ENCODE peak calls at places on chromosome 9, in four cellular contexts. One of them, this sample, is unnamed.

GRCh38 chr9:23598994-23599393 is 227.0 kb downstream of the ELAVL2 start:
- DNase-seq in stimulated activated CD4-positive, alpha-beta T cell treated with anti-CD3 and anti-CD28 coated beads, Interleukin-4, amount 100 ng/mL, for 24 hours: no peak
- DNase-seq in stimulated activated CD8-positive, alpha-beta memory T cell treated with anti-CD3 and anti-CD28 coated beads, Interleukin-7, amount 100 ng/mL, for 24 hours: no peak
- DNase-seq in stomach: no peak
- DNase-seq in this sample: peak; percentile 10

GRCh38 chr9:138082918-138083636 is 205.5 kb downstream of the CACNA1B start:
- DNase-seq in stimulated activated CD4-positive, alpha-beta T cell treated with anti-CD3 and anti-CD28 coated beads, Interleukin-4, amount 100 ng/mL, for 24 hours: no peak
- DNase-seq in stimulated activated CD8-positive, alpha-beta memory T cell treated with anti-CD3 and anti-CD28 coated beads, Interleukin-7, amount 100 ng/mL, for 24 hours: no peak
- DNase-seq in stomach: peak; percentile 10
- DNase-seq in this sample: no peak

GRCh38 chr9:129197978-129198736 is 20.1 kb upstream of the IER5L start:
- DNase-seq in stimulated activated CD4-positive, alpha-beta T cell treated with anti-CD3 and anti-CD28 coated beads, Interleukin-4, amount 100 ng/mL, for 24 hours: no peak
- DNase-seq in stimulated activated CD8-positive, alpha-beta memory T cell treated with anti-CD3 and anti-CD28 coated beads, Interleukin-7, amount 100 ng/mL, for 24 hours: no peak
- DNase-seq in stomach: no peak
- DNase-seq in this sample: no peak

GRCh38 chr9:34279431-34279830 is 49.6 kb downstream of the KIF24 start:
- DNase-seq in stimulated activated CD4-positive, alpha-beta T cell treated with anti-CD3 and anti-CD28 coated beads, Interleukin-4, amount 100 ng/mL, for 24 hours: no peak
- DNase-seq in stimulated activated CD8-positive, alpha-beta memory T cell treated with anti-CD3 and anti-CD28 coated beads, Interleukin-7, amount 100 ng/mL, for 24 hours: no peak
- DNase-seq in stomach: no peak
- DNase-seq in this sample: no peak

GRCh38 chr9:88932766-88933165 is 58.5 kb upstream of the S1PR3 start:
- DNase-seq in stimulated activated CD4-positive, alpha-beta T cell treated with anti-CD3 and anti-CD28 coated beads, Interleukin-4, amount 100 ng/mL, for 24 hours: no peak
- DNase-seq in stimulated activated CD8-positive, alpha-beta memory T cell treated with anti-CD3 and anti-CD28 coated beads, Interleukin-7, amount 100 ng/mL, for 24 hours: no peak
- DNase-seq in stomach: no peak
- DNase-seq in this sample: no peak

GRCh38 chr9:131423171-131423581 is 29.3 kb downstream of the PRRC2B start:
- DNase-seq in stimulated activated CD4-positive, alpha-beta T cell treated with anti-CD3 and anti-CD28 coated beads, Interleukin-4, amount 100 ng/mL, for 24 hours: no peak
- DNase-seq in stimulated activated CD8-positive, alpha-beta memory T cell treated with anti-CD3 and anti-CD28 coated beads, Interleukin-7, amount 100 ng/mL, for 24 hours: no peak
- DNase-seq in stomach: peak; percentile 69
- DNase-seq in this sample: peak; percentile 62

GRCh38 chr9:113513541-113513940 is 50.0 kb downstream of the RGS3 start:
- DNase-seq in stimulated activated CD4-positive, alpha-beta T cell treated with anti-CD3 and anti-CD28 coated beads, Interleukin-4, amount 100 ng/mL, for 24 hours: no peak
- DNase-seq in stimulated activated CD8-positive, alpha-beta memory T cell treated with anti-CD3 and anti-CD28 coated beads, Interleukin-7, amount 100 ng/mL, for 24 hours: no peak
- DNase-seq in stomach: no peak
- DNase-seq in this sample: no peak

GRCh38 chr9:136225366-136225747 is 20.3 kb downstream of the QSOX2 start:
- DNase-seq in stimulated activated CD4-positive, alpha-beta T cell treated with anti-CD3 and anti-CD28 coated beads, Interleukin-4, amount 100 ng/mL, for 24 hours: no peak
- DNase-seq in stimulated activated CD8-positive, alpha-beta memory T cell treated with anti-CD3 and anti-CD28 coated beads, Interleukin-7, amount 100 ng/mL, for 24 hours: no peak
- DNase-seq in stomach: no peak
- DNase-seq in this sample: no peak

GRCh38 chr9:84669008-84669292 is 579 bp upstream of the NTRK2 start:
- DNase-seq in stimulated activated CD4-positive, alpha-beta T cell treated with anti-CD3 and anti-CD28 coated beads, Interleukin-4, amount 100 ng/mL, for 24 hours: no peak
- DNase-seq in stimulated activated CD8-positive, alpha-beta memory T cell treated with anti-CD3 and anti-CD28 coated beads, Interleukin-7, amount 100 ng/mL, for 24 hours: no peak
- DNase-seq in stomach: no peak
- DNase-seq in this sample: no peak

GRCh38 chr9:123686131-123686848 is 243.6 kb downstream of the DENND1A start:
- DNase-seq in stimulated activated CD4-positive, alpha-beta T cell treated with anti-CD3 and anti-CD28 coated beads, Interleukin-4, amount 100 ng/mL, for 24 hours: no peak
- DNase-seq in stimulated activated CD8-positive, alpha-beta memory T cell treated with anti-CD3 and anti-CD28 coated beads, Interleukin-7, amount 100 ng/mL, for 24 hours: no peak
- DNase-seq in stomach: no peak
- DNase-seq in this sample: peak; percentile 33

GRCh38 chr9:132241840-132242620 is 80.2 kb downstream of the NTNG2 start:
- DNase-seq in stimulated activated CD4-positive, alpha-beta T cell treated with anti-CD3 and anti-CD28 coated beads, Interleukin-4, amount 100 ng/mL, for 24 hours: peak; percentile 45
- DNase-seq in stimulated activated CD8-positive, alpha-beta memory T cell treated with anti-CD3 and anti-CD28 coated beads, Interleukin-7, amount 100 ng/mL, for 24 hours: no peak
- DNase-seq in stomach: peak; percentile 51
- DNase-seq in this sample: no peak

GRCh38 chr9:89601856-89602562 is 2.8 kb upstream of the GADD45G start:
- DNase-seq in stimulated activated CD4-positive, alpha-beta T cell treated with anti-CD3 and anti-CD28 coated beads, Interleukin-4, amount 100 ng/mL, for 24 hours: no peak
- DNase-seq in stimulated activated CD8-positive, alpha-beta memory T cell treated with anti-CD3 and anti-CD28 coated beads, Interleukin-7, amount 100 ng/mL, for 24 hours: no peak
- DNase-seq in stomach: no peak
- DNase-seq in this sample: no peak

GRCh38 chr9:4927701-4928100 is 57.4 kb upstream of the JAK2 start:
- DNase-seq in stimulated activated CD4-positive, alpha-beta T cell treated with anti-CD3 and anti-CD28 coated beads, Interleukin-4, amount 100 ng/mL, for 24 hours: no peak
- DNase-seq in stimulated activated CD8-positive, alpha-beta memory T cell treated with anti-CD3 and anti-CD28 coated beads, Interleukin-7, amount 100 ng/mL, for 24 hours: no peak
- DNase-seq in stomach: no peak
- DNase-seq in this sample: no peak

GRCh38 chr9:84860423-84861115 is 191.0 kb downstream of the NTRK2 start:
- DNase-seq in stimulated activated CD4-positive, alpha-beta T cell treated with anti-CD3 and anti-CD28 coated beads, Interleukin-4, amount 100 ng/mL, for 24 hours: no peak
- DNase-seq in stimulated activated CD8-positive, alpha-beta memory T cell treated with anti-CD3 and anti-CD28 coated beads, Interleukin-7, amount 100 ng/mL, for 24 hours: no peak
- DNase-seq in stomach: no peak
- DNase-seq in this sample: no peak

GRCh38 chr9:112325600-112325999 is 7.8 kb downstream of the PTBP3 start:
- DNase-seq in stimulated activated CD4-positive, alpha-beta T cell treated with anti-CD3 and anti-CD28 coated beads, Interleukin-4, amount 100 ng/mL, for 24 hours: no peak
- DNase-seq in stimulated activated CD8-positive, alpha-beta memory T cell treated with anti-CD3 and anti-CD28 coated beads, Interleukin-7, amount 100 ng/mL, for 24 hours: no peak
- DNase-seq in stomach: no peak
- DNase-seq in this sample: peak; percentile 12

GRCh38 chr9:128498911-128499310 is 5.6 kb upstream of the GLE1 start:
- DNase-seq in stimulated activated CD4-positive, alpha-beta T cell treated with anti-CD3 and anti-CD28 coated beads, Interleukin-4, amount 100 ng/mL, for 24 hours: no peak
- DNase-seq in stimulated activated CD8-positive, alpha-beta memory T cell treated with anti-CD3 and anti-CD28 coated beads, Interleukin-7, amount 100 ng/mL, for 24 hours: no peak
- DNase-seq in stomach: no peak
- DNase-seq in this sample: no peak

GRCh38 chr9:35658894-35659220 is 765 bp downstream of the CCDC107 start:
- DNase-seq in stimulated activated CD4-positive, alpha-beta T cell treated with anti-CD3 and anti-CD28 coated beads, Interleukin-4, amount 100 ng/mL, for 24 hours: no peak
- DNase-seq in stimulated activated CD8-positive, alpha-beta memory T cell treated with anti-CD3 and anti-CD28 coated beads, Interleukin-7, amount 100 ng/mL, for 24 hours: no peak
- DNase-seq in stomach: no peak
- DNase-seq in this sample: no peak

GRCh38 chr9:115593587-115594091 is 475.7 kb upstream of the TNC start:
- DNase-seq in stimulated activated CD4-positive, alpha-beta T cell treated with anti-CD3 and anti-CD28 coated beads, Interleukin-4, amount 100 ng/mL, for 24 hours: no peak
- DNase-seq in stimulated activated CD8-positive, alpha-beta memory T cell treated with anti-CD3 and anti-CD28 coated beads, Interleukin-7, amount 100 ng/mL, for 24 hours: no peak
- DNase-seq in stomach: no peak
- DNase-seq in this sample: peak; percentile 8

GRCh38 chr9:5799314-5799713 is 33.6 kb downstream of the ERMP1 start:
- DNase-seq in stimulated activated CD4-positive, alpha-beta T cell treated with anti-CD3 and anti-CD28 coated beads, Interleukin-4, amount 100 ng/mL, for 24 hours: no peak
- DNase-seq in stimulated activated CD8-positive, alpha-beta memory T cell treated with anti-CD3 and anti-CD28 coated beads, Interleukin-7, amount 100 ng/mL, for 24 hours: no peak
- DNase-seq in stomach: no peak
- DNase-seq in this sample: peak; percentile 32

GRCh38 chr9:111952559-111952958 is 55.9 kb downstream of the UGCG start:
- DNase-seq in stimulated activated CD4-positive, alpha-beta T cell treated with anti-CD3 and anti-CD28 coated beads, Interleukin-4, amount 100 ng/mL, for 24 hours: no peak
- DNase-seq in stimulated activated CD8-positive, alpha-beta memory T cell treated with anti-CD3 and anti-CD28 coated beads, Interleukin-7, amount 100 ng/mL, for 24 hours: no peak
- DNase-seq in stomach: no peak
- DNase-seq in this sample: no peak

GRCh38 chr9:4796530-4796929 is 3.8 kb downstream of the RCL1 start:
- DNase-seq in stimulated activated CD4-positive, alpha-beta T cell treated with anti-CD3 and anti-CD28 coated beads, Interleukin-4, amount 100 ng/mL, for 24 hours: no peak
- DNase-seq in stimulated activated CD8-positive, alpha-beta memory T cell treated with anti-CD3 and anti-CD28 coated beads, Interleukin-7, amount 100 ng/mL, for 24 hours: no peak
- DNase-seq in stomach: no peak
- DNase-seq in this sample: no peak

GRCh38 chr9:134381671-134382505 is 55.6 kb downstream of the RXRA start:
- DNase-seq in stimulated activated CD4-positive, alpha-beta T cell treated with anti-CD3 and anti-CD28 coated beads, Interleukin-4, amount 100 ng/mL, for 24 hours: peak; percentile 25
- DNase-seq in stimulated activated CD8-positive, alpha-beta memory T cell treated with anti-CD3 and anti-CD28 coated beads, Interleukin-7, amount 100 ng/mL, for 24 hours: no peak
- DNase-seq in stomach: no peak
- DNase-seq in this sample: no peak

GRCh38 chr9:72228282-72228681 is 79.0 kb downstream of the GDA start:
- DNase-seq in stimulated activated CD4-positive, alpha-beta T cell treated with anti-CD3 and anti-CD28 coated beads, Interleukin-4, amount 100 ng/mL, for 24 hours: no peak
- DNase-seq in stimulated activated CD8-positive, alpha-beta memory T cell treated with anti-CD3 and anti-CD28 coated beads, Interleukin-7, amount 100 ng/mL, for 24 hours: no peak
- DNase-seq in stomach: no peak
- DNase-seq in this sample: no peak

GRCh38 chr9:125987420-125987819 is 240.2 kb downstream of the PBX3 start:
- DNase-seq in stimulated activated CD4-positive, alpha-beta T cell treated with anti-CD3 and anti-CD28 coated beads, Interleukin-4, amount 100 ng/mL, for 24 hours: no peak
- DNase-seq in stimulated activated CD8-positive, alpha-beta memory T cell treated with anti-CD3 and anti-CD28 coated beads, Interleukin-7, amount 100 ng/mL, for 24 hours: no peak
- DNase-seq in stomach: no peak
- DNase-seq in this sample: no peak

GRCh38 chr9:133974631-133975341 is 17.3 kb downstream of the VAV2 start:
- DNase-seq in stimulated activated CD4-positive, alpha-beta T cell treated with anti-CD3 and anti-CD28 coated beads, Interleukin-4, amount 100 ng/mL, for 24 hours: no peak
- DNase-seq in stimulated activated CD8-positive, alpha-beta memory T cell treated with anti-CD3 and anti-CD28 coated beads, Interleukin-7, amount 100 ng/mL, for 24 hours: no peak
- DNase-seq in stomach: no peak
- DNase-seq in this sample: no peak

GRCh38 chr9:92989561-92989960 is 42.2 kb downstream of the FGD3 start:
- DNase-seq in stimulated activated CD4-positive, alpha-beta T cell treated with anti-CD3 and anti-CD28 coated beads, Interleukin-4, amount 100 ng/mL, for 24 hours: no peak
- DNase-seq in stimulated activated CD8-positive, alpha-beta memory T cell treated with anti-CD3 and anti-CD28 coated beads, Interleukin-7, amount 100 ng/mL, for 24 hours: no peak
- DNase-seq in stomach: no peak
- DNase-seq in this sample: no peak

GRCh38 chr9:84871983-84872382 is 202.5 kb downstream of the NTRK2 start:
- DNase-seq in stimulated activated CD4-positive, alpha-beta T cell treated with anti-CD3 and anti-CD28 coated beads, Interleukin-4, amount 100 ng/mL, for 24 hours: no peak
- DNase-seq in stimulated activated CD8-positive, alpha-beta memory T cell treated with anti-CD3 and anti-CD28 coated beads, Interleukin-7, amount 100 ng/mL, for 24 hours: no peak
- DNase-seq in stomach: no peak
- DNase-seq in this sample: no peak

GRCh38 chr9:33843312-33843950 is 26.5 kb downstream of the UBE2R2 start:
- DNase-seq in stimulated activated CD4-positive, alpha-beta T cell treated with anti-CD3 and anti-CD28 coated beads, Interleukin-4, amount 100 ng/mL, for 24 hours: no peak
- DNase-seq in stimulated activated CD8-positive, alpha-beta memory T cell treated with anti-CD3 and anti-CD28 coated beads, Interleukin-7, amount 100 ng/mL, for 24 hours: no peak
- DNase-seq in stomach: no peak
- DNase-seq in this sample: no peak

GRCh38 chr9:70607926-70608325 is 193.5 kb upstream of the KLF9 start:
- DNase-seq in stimulated activated CD4-positive, alpha-beta T cell treated with anti-CD3 and anti-CD28 coated beads, Interleukin-4, amount 100 ng/mL, for 24 hours: no peak
- DNase-seq in stimulated activated CD8-positive, alpha-beta memory T cell treated with anti-CD3 and anti-CD28 coated beads, Interleukin-7, amount 100 ng/mL, for 24 hours: no peak
- DNase-seq in stomach: no peak
- DNase-seq in this sample: no peak

GRCh38 chr9:87340391-87340790 is 157.3 kb upstream of the DAPK1 start:
- DNase-seq in stimulated activated CD4-positive, alpha-beta T cell treated with anti-CD3 and anti-CD28 coated beads, Interleukin-4, amount 100 ng/mL, for 24 hours: no peak
- DNase-seq in stimulated activated CD8-positive, alpha-beta memory T cell treated with anti-CD3 and anti-CD28 coated beads, Interleukin-7, amount 100 ng/mL, for 24 hours: no peak
- DNase-seq in stomach: no peak
- DNase-seq in this sample: no peak

GRCh38 chr9:94511134-94511942 is 43.5 kb upstream of the PCAT7 start:
- DNase-seq in stimulated activated CD4-positive, alpha-beta T cell treated with anti-CD3 and anti-CD28 coated beads, Interleukin-4, amount 100 ng/mL, for 24 hours: no peak
- DNase-seq in stimulated activated CD8-positive, alpha-beta memory T cell treated with anti-CD3 and anti-CD28 coated beads, Interleukin-7, amount 100 ng/mL, for 24 hours: no peak
- DNase-seq in stomach: no peak
- DNase-seq in this sample: no peak

GRCh38 chr9:19085295-19085694 is 17.4 kb downstream of the HAUS6 start:
- DNase-seq in stimulated activated CD4-positive, alpha-beta T cell treated with anti-CD3 and anti-CD28 coated beads, Interleukin-4, amount 100 ng/mL, for 24 hours: no peak
- DNase-seq in stimulated activated CD8-positive, alpha-beta memory T cell treated with anti-CD3 and anti-CD28 coated beads, Interleukin-7, amount 100 ng/mL, for 24 hours: no peak
- DNase-seq in stomach: no peak
- DNase-seq in this sample: no peak

GRCh38 chr9:77016526-77017504 is 2.6 kb upstream of the FOXB2 start:
- DNase-seq in stimulated activated CD4-positive, alpha-beta T cell treated with anti-CD3 and anti-CD28 coated beads, Interleukin-4, amount 100 ng/mL, for 24 hours: no peak
- DNase-seq in stimulated activated CD8-positive, alpha-beta memory T cell treated with anti-CD3 and anti-CD28 coated beads, Interleukin-7, amount 100 ng/mL, for 24 hours: no peak
- DNase-seq in stomach: no peak
- DNase-seq in this sample: no peak

GRCh38 chr9:104992696-104993095 is 64.7 kb upstream of the ABCA1 start:
- DNase-seq in stimulated activated CD4-positive, alpha-beta T cell treated with anti-CD3 and anti-CD28 coated beads, Interleukin-4, amount 100 ng/mL, for 24 hours: no peak
- DNase-seq in stimulated activated CD8-positive, alpha-beta memory T cell treated with anti-CD3 and anti-CD28 coated beads, Interleukin-7, amount 100 ng/mL, for 24 hours: no peak
- DNase-seq in stomach: no peak
- DNase-seq in this sample: no peak

GRCh38 chr9:9102295-9102694 is 1302.7 kb upstream of the DMAC1 start:
- DNase-seq in stimulated activated CD4-positive, alpha-beta T cell treated with anti-CD3 and anti-CD28 coated beads, Interleukin-4, amount 100 ng/mL, for 24 hours: no peak
- DNase-seq in stimulated activated CD8-positive, alpha-beta memory T cell treated with anti-CD3 and anti-CD28 coated beads, Interleukin-7, amount 100 ng/mL, for 24 hours: no peak
- DNase-seq in stomach: no peak
- DNase-seq in this sample: no peak

GRCh38 chr9:132888151-132888550 is 9.5 kb downstream of the SPACA9 start:
- DNase-seq in stimulated activated CD4-positive, alpha-beta T cell treated with anti-CD3 and anti-CD28 coated beads, Interleukin-4, amount 100 ng/mL, for 24 hours: no peak
- DNase-seq in stimulated activated CD8-positive, alpha-beta memory T cell treated with anti-CD3 and anti-CD28 coated beads, Interleukin-7, amount 100 ng/mL, for 24 hours: no peak
- DNase-seq in stomach: no peak
- DNase-seq in this sample: no peak

GRCh38 chr9:126733005-126733404 is 71.8 kb upstream of the ZBTB43 start:
- DNase-seq in stimulated activated CD4-positive, alpha-beta T cell treated with anti-CD3 and anti-CD28 coated beads, Interleukin-4, amount 100 ng/mL, for 24 hours: no peak
- DNase-seq in stimulated activated CD8-positive, alpha-beta memory T cell treated with anti-CD3 and anti-CD28 coated beads, Interleukin-7, amount 100 ng/mL, for 24 hours: no peak
- DNase-seq in stomach: no peak
- DNase-seq in this sample: no peak

GRCh38 chr9:127457191-127457878 is 6.0 kb downstream of the LRSAM1 start:
- DNase-seq in stimulated activated CD4-positive, alpha-beta T cell treated with anti-CD3 and anti-CD28 coated beads, Interleukin-4, amount 100 ng/mL, for 24 hours: no peak
- DNase-seq in stimulated activated CD8-positive, alpha-beta memory T cell treated with anti-CD3 and anti-CD28 coated beads, Interleukin-7, amount 100 ng/mL, for 24 hours: no peak
- DNase-seq in stomach: no peak
- DNase-seq in this sample: no peak

GRCh38 chr9:125989524-125990180 is 242.5 kb downstream of the PBX3 start:
- DNase-seq in stimulated activated CD4-positive, alpha-beta T cell treated with anti-CD3 and anti-CD28 coated beads, Interleukin-4, amount 100 ng/mL, for 24 hours: no peak
- DNase-seq in stimulated activated CD8-positive, alpha-beta memory T cell treated with anti-CD3 and anti-CD28 coated beads, Interleukin-7, amount 100 ng/mL, for 24 hours: no peak
- DNase-seq in stomach: no peak
- DNase-seq in this sample: no peak